ENCODE peak calls at places on chromosomes 3 and 15, in seven cellular contexts. T is neural progenitor cell, L is AG04450, H is fibroblast of mammary gland, P is PC-3, R is A549, Z is uterus. C is an unnamed sample.

GRCh38 chr15:40103124-40103858 is 5.4 kb downstream of the BMF start:
- DNase-seq in T (peak; percentile 75), L (no peak), H (peak; percentile 71), P (peak; percentile 91), R (no peak), Z (peak; percentile 80), C (no peak)

GRCh38 chr3:197906850-197907187 is 43.2 kb upstream of the RPL35A start:
- DNase-seq in T (no peak), L (no peak), H (no peak), P (no peak), R (no peak), Z (no peak), C (no peak)

GRCh38 chr15:62079594-62079993 is 12.8 kb downstream of the C2CD4A start:
- DNase-seq in T (no peak), L (no peak), H (no peak), P (no peak), R (no peak), Z (no peak), C (no peak)

GRCh38 chr15:25848769-25849430 is 14.2 kb downstream of the ATP10A start:
- DNase-seq in T (peak; percentile 26), L (no peak), H (no peak), P (no peak), R (no peak), Z (no peak), C (no peak)

GRCh38 chr15:73572296-73572695 is 60.9 kb downstream of the NPTN start:
- DNase-seq in T (no peak), L (no peak), H (no peak), P (no peak), R (no peak), Z (no peak), C (no peak)

GRCh38 chr15:94287794-94288246 is 56.5 kb downstream of the MCTP2 start:
- DNase-seq in T (no peak), L (no peak), H (no peak), P (no peak), R (no peak), Z (no peak), C (no peak)

GRCh38 chr3:148034353-148034752 is 625.2 kb downstream of the ZIC1 start:
- DNase-seq in T (no peak), L (no peak), H (no peak), P (no peak), R (no peak), Z (no peak), C (no peak)

GRCh38 chr3:134314588-134315285 is 59.5 kb downstream of the AMOTL2 start:
- DNase-seq in T (no peak), L (no peak), H (peak; percentile 47), P (no peak), R (no peak), Z (no peak), C (no peak)

GRCh38 chr3:141345528-141345927 is 22.8 kb upstream of the ZBTB38 start:
- DNase-seq in T (no peak), L (no peak), H (no peak), P (no peak), R (no peak), Z (no peak), C (no peak)

GRCh38 chr15:46442196-46442595 is 807.4 kb downstream of the SQOR start:
- DNase-seq in T (no peak), L (no peak), H (peak; percentile 11), P (peak; percentile 42), R (no peak), Z (no peak), C (peak; percentile 76)

GRCh38 chr3:20305647-20306046 is 119.6 kb upstream of the SGO1 start:
- DNase-seq in T (no peak), L (no peak), H (no peak), P (no peak), R (no peak), Z (no peak), C (no peak)

GRCh38 chr3:158213461-158213860 is 103.6 kb downstream of the RSRC1 start:
- DNase-seq in T (no peak), L (no peak), H (no peak), P (no peak), R (no peak), Z (no peak), C (no peak)

GRCh38 chr3:128060473-128061381 is 8.5 kb downstream of the SEC61A1 start:
- DNase-seq in T (no peak), L (peak; percentile 95), H (peak; percentile 99), P (peak; percentile 33), R (no peak), Z (no peak), C (no peak)

GRCh38 chr3:161014997-161015749 is 90.0 kb downstream of the B3GALNT1 start:
- DNase-seq in T (peak; percentile 11), L (no peak), H (no peak), P (no peak), R (no peak), Z (no peak), C (no peak)

GRCh38 chr3:14520967-14521366 is 19.2 kb downstream of the GRIP2 start:
- DNase-seq in T (no peak), L (no peak), H (no peak), P (no peak), R (no peak), Z (no peak), C (no peak)

GRCh38 chr3:140341817-140342403 is 336.0 kb upstream of the TRIM42 start:
- DNase-seq in T (no peak), L (no peak), H (no peak), P (no peak), R (no peak), Z (no peak), C (no peak)

GRCh38 chr15:85690546-85691226 is 104.0 kb downstream of the KLHL25 start:
- DNase-seq in T (no peak), L (no peak), H (no peak), P (no peak), R (no peak), Z (no peak), C (no peak)

GRCh38 chr15:33066584-33066983 is 127.9 kb downstream of the FMN1 start:
- DNase-seq in T (no peak), L (no peak), H (no peak), P (no peak), R (no peak), Z (no peak), C (no peak)

GRCh38 chr15:88574646-88575045 is 28.2 kb upstream of the DET1 start:
- DNase-seq in T (peak; percentile 69), L (no peak), H (no peak), P (no peak), R (no peak), Z (no peak), C (no peak)

GRCh38 chr3:186598108-186598784 is 14.6 kb upstream of the AHSG start:
- DNase-seq in T (no peak), L (no peak), H (peak; percentile 48), P (peak; percentile 37), R (no peak), Z (no peak), C (peak; percentile 95)

GRCh38 chr3:133797396-133798105 is 8.1 kb upstream of the SRPRB start:
- DNase-seq in T (no peak), L (no peak), H (no peak), P (peak; percentile 17), R (no peak), Z (no peak), C (no peak)

DNA sequence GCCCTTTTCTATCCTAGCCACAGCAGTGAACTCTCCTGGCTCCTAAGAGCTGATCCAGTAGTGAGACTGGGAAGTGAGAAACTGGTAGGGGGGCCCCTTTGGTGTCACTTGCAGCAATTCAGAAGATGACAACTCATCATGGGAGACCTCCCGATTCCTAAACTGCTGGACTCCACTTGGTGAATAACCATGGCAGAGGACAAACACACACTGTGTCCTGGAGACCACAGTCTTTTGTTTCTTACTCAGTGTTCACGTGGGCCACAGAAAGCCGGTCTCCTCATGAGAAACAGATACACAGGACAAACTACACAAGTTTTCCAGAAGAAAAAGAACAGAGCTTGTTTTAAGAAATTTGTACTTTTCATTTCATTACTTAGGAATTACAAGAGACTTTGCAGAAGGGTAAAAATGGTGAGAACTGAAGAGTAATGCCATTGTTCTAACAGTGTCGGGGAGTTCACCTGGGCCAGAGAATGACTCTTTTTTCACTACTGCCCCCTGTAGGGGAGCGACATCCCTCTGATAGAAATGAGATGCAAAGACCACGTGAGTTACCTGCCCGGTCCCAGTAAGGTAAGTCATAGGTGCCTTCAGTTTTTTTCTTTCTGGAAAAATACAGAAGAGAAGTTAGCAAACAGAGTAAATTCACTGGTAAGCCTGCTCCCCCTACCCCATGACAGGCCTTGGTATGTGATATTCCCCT is 38.1 kb downstream of the ST3GAL6 start:
- DNase-seq in T (no peak), L (no peak), H (no peak), P (no peak), R (no peak), Z (no peak), C (no peak)
- TF ChIP-seq CTCF in T (peak; percentile 28), L (peak; percentile 25), H (peak; percentile 8), P (peak; percentile 53), R (peak; percentile 13), Z (no peak), C (peak; percentile 47)

DNA sequence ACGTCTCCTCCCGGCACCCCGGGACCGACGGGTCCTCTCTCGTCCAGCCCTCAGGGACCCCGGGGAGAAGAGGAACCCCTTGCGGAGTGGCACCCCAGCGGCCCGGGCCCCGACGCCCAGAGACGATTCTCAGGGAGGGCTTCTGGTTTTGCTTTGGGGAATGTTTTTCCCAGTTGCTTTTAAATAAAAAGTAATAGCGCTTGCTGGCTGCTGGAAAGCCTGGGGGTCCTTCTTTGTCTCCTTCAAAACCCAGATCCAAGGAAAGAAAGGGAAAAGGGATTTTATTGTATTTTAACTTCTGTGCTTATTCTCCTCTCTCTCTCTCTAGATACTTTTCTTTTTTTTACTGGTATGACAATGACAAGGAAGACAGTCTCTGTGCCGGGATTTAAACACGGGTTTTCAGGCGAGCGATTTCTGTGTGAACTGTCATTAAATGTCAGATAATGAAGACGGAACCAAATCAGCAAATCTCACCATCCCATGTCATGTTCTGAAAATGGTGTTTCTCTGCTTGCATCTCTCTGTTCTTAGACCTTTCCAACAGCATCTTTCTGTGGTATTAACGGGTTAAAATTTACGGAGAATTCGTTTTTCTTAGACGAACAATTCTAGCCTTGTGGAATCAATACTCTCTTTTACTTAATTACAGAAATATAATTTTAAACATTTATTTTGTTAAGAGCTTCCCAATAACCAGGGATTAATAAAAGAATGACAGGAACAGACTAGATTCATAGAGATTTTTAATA is 556 bp upstream of the PCOLCE2 start:
- DNase-seq in T (no peak), L (no peak), H (no peak), P (no peak), R (no peak), Z (no peak), C (no peak)
- H3K4me3 ChIP-seq in T (peak overlapping the region; percentile 62), L (peak overlapping the region; percentile 60), H (peak overlapping the region; percentile 53), P (peak overlapping the region; percentile 78), R (peak overlapping the region; percentile 75), Z (peak overlapping the region; percentile 30), C (peak overlapping the region; percentile 64)

GRCh38 chr3:124768812-124769211 is 38.6 kb downstream of the UMPS start:
- DNase-seq in T (peak; percentile 26), L (no peak), H (no peak), P (peak; percentile 67), R (peak; percentile 90), Z (no peak), C (no peak)
- TF ChIP-seq CTCF in T (peak; percentile 43), L (no peak), H (peak; percentile 5), P (peak; percentile 60), R (peak; percentile 49), Z (no peak), C (no peak)

DNA sequence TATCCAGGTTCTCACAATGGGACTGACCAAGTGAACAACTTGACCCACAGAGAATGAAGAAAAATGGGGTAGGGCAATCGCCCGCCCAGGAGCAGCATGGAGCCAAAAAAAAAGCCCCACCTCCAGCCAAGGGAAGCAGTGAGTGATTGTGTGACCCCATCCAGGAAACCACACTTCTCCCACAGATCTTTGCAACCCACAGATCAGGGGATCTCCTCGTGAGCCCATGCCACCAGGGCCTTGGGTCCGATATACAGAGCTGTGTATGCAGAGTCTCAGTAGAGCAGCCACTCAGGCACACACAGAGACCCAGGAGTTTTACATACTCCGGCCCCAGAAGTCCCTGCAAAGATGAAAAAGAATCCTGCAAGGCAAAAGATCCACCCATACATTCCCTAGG is 35.7 kb downstream of the PYGO1 start:
- DNase-seq in T (no peak), L (no peak), H (no peak), P (no peak), R (no peak), Z (no peak), C (no peak)
- H3K4me3 ChIP-seq in T (no peak overlapping the region), L (no peak overlapping the region), H (no peak overlapping the region), P (no peak overlapping the region), R (no peak overlapping the region), Z (no peak overlapping the region), C (no peak overlapping the region)